ENCODE peak calls at places on chromosomes 6 and 20, in seven cellular contexts. W is hepatocyte, Y is astrocyte of the spinal cord, D is fibroblast of pulmonary artery, K is lung, T is body of pancreas, V is brain microvascular endothelial cell. Z is an unnamed sample.

GRCh38 chr20:53963670-53964466 is 106.5 kb downstream of the BCAS1 start:
- DNase-seq in W (no peak), Y (no peak), D (no peak), K (no peak), T (no peak), V (no peak), Z (no peak)

GRCh38 chr20:51494241-51495110 is 48.0 kb downstream of the NFATC2 start:
- DNase-seq in W (no peak), Y (no peak), D (no peak), K (no peak), T (no peak), V (no peak), Z (no peak)

GRCh38 chr6:34955447-34955846 is 66.4 kb downstream of the ANKS1A start:
- DNase-seq in W (no peak), Y (no peak), D (no peak), K (no peak), T (no peak), V (no peak), Z (no peak)

GRCh38 chr6:105691971-105692370 is 289.1 kb upstream of the PREP start:
- DNase-seq in W (no peak), Y (no peak), D (no peak), K (no peak), T (no peak), V (no peak), Z (no peak)

GRCh38 chr6:106106276-106107042 is 20.3 kb downstream of the PRDM1 start:
- DNase-seq in W (no peak), Y (no peak), D (no peak), K (no peak), T (no peak), V (no peak), Z (no peak)

GRCh38 chr6:33392168-33392947 is 735 bp downstream of the KIFC1 start:
- DNase-seq in W (no peak), Y (peak; percentile 25), D (no peak), K (no peak), T (no peak), V (no peak), Z (peak; percentile 38)

GRCh38 chr6:139124887-139125672 is 9.8 kb upstream of the HECA start:
- DNase-seq in W (peak; percentile 74), Y (peak; percentile 62), D (peak; percentile 87), K (peak; percentile 64), T (peak; percentile 64), V (peak; percentile 62), Z (peak; percentile 62)

GRCh38 chr6:52647199-52647598 is 23.7 kb upstream of the TMEM14A start:
- DNase-seq in W (no peak), Y (no peak), D (peak; percentile 73), K (no peak), T (no peak), V (no peak), Z (peak; percentile 83)

GRCh38 chr6:34888441-34888820 is 589 bp upstream of the TAF11 start:
- DNase-seq in W (no peak), Y (peak; percentile 13), D (no peak), K (no peak), T (no peak), V (no peak), Z (no peak)

GRCh38 chr6:168647271-168647670 is 206.3 kb downstream of the SMOC2 start:
- DNase-seq in W (no peak), Y (no peak), D (no peak), K (no peak), T (no peak), V (no peak), Z (no peak)

GRCh38 chr20:1975251-1975650 is 18.6 kb downstream of the PDYN start:
- DNase-seq in W (no peak), Y (no peak), D (no peak), K (no peak), T (no peak), V (no peak), Z (no peak)

GRCh38 chr6:31677955-31678354 is 2.9 kb downstream of the LY6G5C start:
- DNase-seq in W (no peak), Y (no peak), D (no peak), K (no peak), T (no peak), V (no peak), Z (no peak)

GRCh38 chr20:62523473-62524203 is 47.8 kb upstream of the GATA5 start:
- DNase-seq in W (peak; percentile 70), Y (no peak), D (no peak), K (no peak), T (no peak), V (no peak), Z (no peak)

GRCh38 chr6:157019115-157019628 is 242.0 kb downstream of the ARID1B start:
- DNase-seq in W (peak; percentile 10), Y (no peak), D (no peak), K (no peak), T (no peak), V (no peak), Z (peak; percentile 38)

GRCh38 chr6:121847806-121848522 is 412.5 kb downstream of the GJA1 start:
- DNase-seq in W (no peak), Y (no peak), D (no peak), K (no peak), T (no peak), V (no peak), Z (no peak)

GRCh38 chr20:24691901-24692351 is 222.5 kb downstream of the SYNDIG1 start:
- DNase-seq in W (no peak), Y (no peak), D (no peak), K (no peak), T (no peak), V (no peak), Z (no peak)

GRCh38 chr6:19705606-19706005 is 131.6 kb upstream of the ID4 start:
- DNase-seq in W (no peak), Y (peak; percentile 14), D (no peak), K (no peak), T (no peak), V (no peak), Z (peak; percentile 12)

GRCh38 chr6:156396791-156397418 is 380.3 kb upstream of the ARID1B start:
- DNase-seq in W (no peak), Y (no peak), D (no peak), K (no peak), T (no peak), V (no peak), Z (no peak)

GRCh38 chr20:49579874-49580817 is 12.2 kb upstream of the PTGIS start:
- DNase-seq in W (peak; percentile 31), Y (peak; percentile 57), D (peak; percentile 72), K (no peak), T (no peak), V (peak; percentile 76), Z (peak; percentile 87)

DNA sequence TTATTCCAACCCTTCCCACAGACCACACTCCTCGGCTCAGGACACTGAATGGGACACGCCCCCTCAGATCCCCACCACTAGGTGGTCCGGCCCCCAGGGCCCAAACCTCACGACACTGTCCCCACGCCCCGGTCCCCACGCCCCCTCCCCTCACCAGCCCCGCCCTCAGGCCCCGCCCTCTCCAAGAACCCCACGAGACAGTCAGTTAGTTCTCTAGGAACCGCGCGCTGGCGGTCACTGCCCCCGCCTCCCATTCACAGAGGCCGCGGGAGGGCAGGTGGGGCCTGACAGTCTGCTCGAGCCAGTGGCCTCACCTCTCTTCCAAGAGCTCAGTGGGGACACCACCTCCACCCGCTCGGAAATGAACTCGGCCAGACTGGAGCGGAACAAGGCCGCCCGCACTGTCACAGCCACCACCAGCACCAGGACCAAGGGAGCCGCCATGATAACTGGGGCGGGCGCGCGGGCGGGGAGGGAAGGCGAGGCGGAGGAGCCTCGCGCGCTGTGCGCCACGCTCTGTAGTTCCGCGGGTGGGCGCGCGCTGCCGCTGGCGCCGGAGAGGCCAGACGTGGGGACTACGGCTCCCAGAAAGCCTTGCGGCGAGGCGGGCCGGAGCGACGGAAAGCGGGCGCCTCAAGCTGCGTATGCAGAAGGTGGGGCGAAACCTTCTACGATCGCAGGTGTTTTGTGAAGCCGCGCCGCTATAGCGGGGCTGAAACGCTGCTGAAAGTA is at the start of gene PIGU:
- DNase-seq in W (peak; percentile 98), Y (peak; percentile 96), D (peak; percentile 95), K (peak; percentile 95), T (peak; percentile 97), V (peak; percentile 91), Z (peak; percentile 94)
- TF ChIP-seq CTCF in W (peak; percentile 9), Y (no peak), D (no peak), K (peak; percentile 11), T (no peak), V (no peak), Z (no peak)

GRCh38 chr20:16129411-16129810 is 443.8 kb downstream of the KIF16B start:
- DNase-seq in W (no peak), Y (no peak), D (no peak), K (no peak), T (no peak), V (no peak), Z (no peak)
- H3K4me3 ChIP-seq in W (no peak overlapping the region), Y (no peak overlapping the region), D (no peak overlapping the region), K (no peak overlapping the region), T (no peak overlapping the region), V (no peak overlapping the region), Z (no peak overlapping the region)

DNA sequence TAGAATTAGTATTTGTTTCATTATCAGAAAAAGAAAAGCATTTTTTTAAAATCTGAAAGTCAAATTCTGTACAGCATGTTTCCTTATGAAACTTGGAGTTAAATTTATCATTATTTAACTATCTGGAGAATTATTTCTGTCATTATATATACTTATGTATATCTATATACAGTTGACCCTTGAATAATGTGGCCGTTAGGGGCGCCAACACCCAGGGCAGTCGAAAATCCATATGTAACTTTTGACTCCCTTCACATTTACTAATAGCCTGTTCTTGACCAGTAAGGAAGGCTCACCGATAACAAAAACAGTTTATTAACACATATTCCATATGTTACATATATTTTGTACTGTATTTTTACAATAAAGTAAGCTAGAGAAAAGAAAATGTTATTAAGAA is 341.2 kb downstream of the ADGRB3 start:
- DNase-seq in W (no peak), Y (no peak), D (peak; percentile 7), K (no peak), T (no peak), V (no peak), Z (no peak)
- TF ChIP-seq CTCF in W (no peak), Y (no peak), D (peak; percentile 21), K (no peak), T (no peak), V (peak; percentile 43), Z (no peak)

DNA sequence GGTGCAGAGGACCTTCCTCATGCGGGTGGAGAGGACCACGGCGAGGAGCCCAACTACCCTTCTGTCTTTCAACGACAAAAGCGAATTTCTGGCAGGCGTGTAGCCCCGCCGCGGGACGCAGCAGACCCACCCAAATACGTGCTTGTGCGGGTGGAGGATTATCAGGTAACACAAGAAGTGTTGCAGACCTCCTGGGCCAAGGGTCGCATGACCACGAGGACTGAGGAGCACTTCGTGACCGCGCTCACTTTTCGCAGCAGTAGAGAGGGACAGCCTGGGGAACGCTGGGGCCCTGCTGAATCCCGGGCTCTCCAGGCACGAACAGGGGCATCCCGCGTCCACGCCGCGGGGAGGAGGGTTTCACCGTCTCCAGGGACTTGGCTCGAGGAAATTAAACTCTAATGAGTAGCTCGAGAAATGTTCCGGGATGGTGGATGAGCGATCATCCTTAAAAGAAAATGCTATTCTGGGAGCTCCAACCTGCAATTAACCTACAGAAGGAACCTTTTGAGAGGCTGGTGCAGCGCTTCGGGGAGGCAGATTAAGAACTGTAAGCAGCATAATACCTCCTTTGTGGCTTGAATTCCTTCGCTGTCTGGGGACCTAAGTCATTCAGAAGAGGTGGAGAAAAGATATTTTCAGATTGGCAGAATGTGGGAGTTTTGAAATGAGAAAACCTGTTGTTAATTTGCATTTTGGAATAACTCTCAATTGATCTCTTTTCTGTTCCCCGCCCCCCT is 828 bp downstream of the C6orf141 start:
- DNase-seq in W (peak; percentile 38), Y (peak; percentile 33), D (no peak), K (no peak), T (peak; percentile 45), V (no peak), Z (no peak)
- H3K4me3 ChIP-seq in W (peak overlapping the region; percentile 60), Y (peak overlapping the region; percentile 51), D (peak overlapping the region; percentile 59), K (peak overlapping the region; percentile 15), T (peak overlapping the region; percentile 6), V (peak overlapping the region; percentile 51), Z (peak overlapping the region; percentile 58)